ENCODE peak calls at places on chromosome 11, in six cellular contexts. T is Peyer's patch, S is body of pancreas, I is esophagus squamous epithelium, Z is tibial nerve, E is HCT116. H is an unnamed sample.

GRCh38 chr11:63602296-63602695 is 11.9 kb downstream of the PLAAT3 start:
- DNase-seq in T (no peak), S (no peak), I (no peak), Z (no peak), E (no peak), H (no peak)

GRCh38 chr11:9787260-9787659 is 123.4 kb downstream of the SWAP70 start:
- DNase-seq in T (no peak), S (no peak), I (no peak), Z (no peak), E (no peak), H (no peak)

GRCh38 chr11:15248749-15249148 is 134.0 kb downstream of the INSC start:
- DNase-seq in T (no peak), S (no peak), I (no peak), Z (no peak), E (no peak), H (no peak)

GRCh38 chr11:83219095-83219494 is 25.6 kb downstream of the ANKRD42 start:
- DNase-seq in T (no peak), S (no peak), I (no peak), Z (no peak), E (no peak), H (no peak)

GRCh38 chr11:130477646-130478203 is 29.3 kb downstream of the ADAMTS15 start:
- DNase-seq in T (no peak), S (no peak), I (no peak), Z (no peak), E (no peak), H (no peak)

GRCh38 chr11:115739121-115739520 is 234.9 kb upstream of the CADM1 start:
- DNase-seq in T (no peak), S (no peak), I (no peak), Z (no peak), E (no peak), H (no peak)

GRCh38 chr11:112884012-112884767 is 77.0 kb upstream of the NCAM1 start:
- DNase-seq in T (no peak), S (no peak), I (no peak), Z (no peak), E (no peak), H (no peak)

GRCh38 chr11:126790550-126790981 is 210.0 kb downstream of the KIRREL3 start:
- DNase-seq in T (no peak), S (no peak), I (no peak), Z (no peak), E (no peak), H (no peak)

GRCh38 chr11:36186340-36186739 is 102.9 kb downstream of the COMMD9 start:
- DNase-seq in T (no peak), S (no peak), I (no peak), Z (no peak), E (no peak), H (no peak)

GRCh38 chr11:126465573-126466287 is 110.2 kb downstream of the ST3GAL4 start:
- DNase-seq in T (peak; percentile 19), S (no peak), I (no peak), Z (no peak), E (no peak), H (no peak)

GRCh38 chr11:1548221-1549070 is 23.6 kb downstream of the DUSP8 start:
- DNase-seq in T (no peak), S (peak; percentile 86), I (no peak), Z (no peak), E (peak; percentile 62), H (peak; percentile 88)

GRCh38 chr11:75286826-75287465 is 46.4 kb downstream of the TPBGL start:
- DNase-seq in T (no peak), S (no peak), I (no peak), Z (no peak), E (no peak), H (no peak)

GRCh38 chr11:69173326-69173725 is 17.6 kb downstream of the SMIM38 start:
- DNase-seq in T (no peak), S (no peak), I (no peak), Z (no peak), E (no peak), H (no peak)

GRCh38 chr11:134414036-134414731 is 2.1 kb upstream of the B3GAT1 start:
- DNase-seq in T (no peak), S (no peak), I (no peak), Z (no peak), E (no peak), H (no peak)

GRCh38 chr11:9740202-9740881 is 76.5 kb downstream of the SWAP70 start:
- DNase-seq in T (no peak), S (no peak), I (no peak), Z (no peak), E (no peak), H (no peak)

GRCh38 chr11:1652026-1652425 is 22.5 kb downstream of the KRTAP5-5 start:
- DNase-seq in T (no peak), S (no peak), I (no peak), Z (no peak), E (no peak), H (no peak)

GRCh38 chr11:69293819-69294505 is at the start of gene MYEOV:
- DNase-seq in T (peak; percentile 33), S (no peak), I (no peak), Z (no peak), E (peak; percentile 88), H (peak; percentile 67)

GRCh38 chr11:122095950-122096942 is 19.8 kb downstream of the BLID start:
- DNase-seq in T (no peak), S (no peak), I (no peak), Z (no peak), E (no peak), H (no peak)

GRCh38 chr11:134412508-134413333 is 679 bp upstream of the B3GAT1 start:
- DNase-seq in T (no peak), S (no peak), I (no peak), Z (no peak), E (no peak), H (peak; percentile 86)

GRCh38 chr11:128497057-128497957 is 90.1 kb downstream of the ETS1 start:
- DNase-seq in T (no peak), S (peak; percentile 43), I (no peak), Z (no peak), E (peak; percentile 83), H (no peak)

GRCh38 chr11:29343465-29344333 is 673.1 kb downstream of the KCNA4 start:
- DNase-seq in T (no peak), S (peak; percentile 67), I (peak; percentile 0), Z (peak; percentile 15), E (peak; percentile 60), H (peak; percentile 44)

GRCh38 chr11:94577841-94578240 is 10.7 kb downstream of the PIWIL4 start:
- DNase-seq in T (no peak), S (no peak), I (no peak), Z (no peak), E (no peak), H (no peak)
- H3K4me1 ChIP-seq in T (no peaks in the 10 kb centered on the region), S (no peaks in the 10 kb centered on the region), I (no peaks in the 10 kb centered on the region), Z (peaks cover 16% of the 10 kb centered on the region), E (no peaks in the 10 kb centered on the region), H (peaks cover 2% of the 10 kb centered on the region)

GRCh38 chr11:28107331-28107725 is 628 bp downstream of the KIF18A start:
- DNase-seq in T (no peak), S (no peak), I (no peak), Z (no peak), E (no peak), H (no peak)

GRCh38 chr11:28108909-28109308 is 721 bp downstream of the METTL15 start:
- DNase-seq in T (no peak), S (no peak), I (no peak), Z (no peak), E (no peak), H (no peak)

GRCh38 chr11:28107726-28108618 is at the start of the genes KIF18A and METTL15:
- DNase-seq in T (peak; percentile 99), S (peak; percentile 100), I (peak; percentile 97), Z (peak; percentile 100), E (peak; percentile 97), H (peak; percentile 100)

GRCh38 chr11:28110839-28111235 is 2.6 kb downstream of the METTL15 start:
- DNase-seq in T (no peak), S (no peak), I (no peak), Z (no peak), E (no peak), H (no peak)

DNA sequence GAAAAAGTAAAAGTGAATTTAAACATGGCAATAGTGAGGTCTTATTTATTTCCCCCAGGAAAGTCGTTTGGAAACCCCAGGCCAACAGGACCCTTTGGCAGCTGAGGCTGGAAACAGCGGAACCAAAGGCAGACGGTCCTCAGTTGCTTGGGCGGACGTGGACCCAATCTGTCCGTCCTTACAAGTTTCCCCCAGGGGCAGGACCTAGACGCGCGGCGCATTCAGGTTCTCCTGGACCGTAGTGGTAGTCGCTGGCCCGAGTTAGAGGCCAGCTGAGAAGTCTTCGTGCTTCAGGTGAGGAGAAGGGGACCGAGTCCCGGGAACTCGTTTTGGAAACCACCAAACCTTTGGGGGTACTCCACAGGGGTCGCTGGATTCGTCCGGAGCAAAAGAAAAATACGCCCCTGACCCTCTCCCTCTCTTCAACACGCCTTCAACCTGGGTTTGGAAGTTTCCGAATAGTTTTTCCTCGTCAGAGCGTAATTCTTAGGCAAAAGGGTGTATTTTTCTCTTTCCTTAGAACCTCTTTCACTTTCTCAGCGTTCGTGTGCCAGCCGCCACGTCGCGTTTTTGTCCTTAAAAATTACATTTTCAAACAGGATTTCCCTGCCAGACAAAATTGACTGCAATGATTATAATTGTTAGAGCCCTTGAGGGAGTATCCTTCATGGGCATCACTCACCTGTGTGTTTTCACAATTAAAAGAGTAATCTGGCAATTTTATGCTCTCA is 2.1 kb downstream of the METTL15 start:
- DNase-seq in T (peak; percentile 65), S (peak; percentile 73), I (peak; percentile 5), Z (peak; percentile 40), E (peak; percentile 65), H (peak; percentile 82)
- TF ChIP-seq POLR2A in T (no peak), S (peak; percentile 72), I (no peak), Z (no peak), E (no peak), H (no peak)

DNA sequence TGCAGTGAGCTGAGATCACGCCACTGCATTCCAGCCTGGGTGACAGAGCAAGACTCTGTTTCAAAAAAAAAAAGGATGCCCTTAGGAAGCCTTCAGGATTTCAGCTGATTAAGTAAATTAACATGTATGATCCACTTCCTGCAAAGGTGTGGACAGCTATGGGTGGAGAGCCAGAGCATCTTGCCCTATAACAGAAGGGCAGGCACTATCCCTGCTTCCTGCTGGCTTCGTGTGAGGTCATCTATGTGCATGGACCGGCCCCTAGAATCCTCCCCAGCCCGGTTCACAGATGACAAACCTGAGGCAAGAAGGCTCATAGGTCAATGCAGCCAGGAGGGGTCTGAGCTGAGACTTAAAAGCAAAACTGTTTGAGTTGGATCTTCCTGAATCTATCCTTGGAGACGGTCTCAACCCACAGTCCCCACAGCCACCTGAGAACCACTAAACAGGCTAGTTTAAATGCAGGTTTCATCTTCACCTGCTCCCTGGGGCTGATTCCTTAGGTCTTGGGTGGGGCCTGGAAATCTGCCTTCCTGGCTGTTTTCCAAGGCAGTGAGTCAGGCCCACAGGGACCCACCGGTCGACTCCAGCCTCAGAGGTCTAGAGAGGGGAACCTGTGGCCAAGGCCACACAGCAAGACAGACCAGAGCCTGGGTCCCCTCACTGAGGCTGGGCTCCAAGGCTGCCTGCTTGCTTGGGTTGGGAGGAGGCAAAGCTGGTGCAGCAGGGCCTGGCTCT is 55.2 kb upstream of the MPEG1 start:
- DNase-seq in T (no peak), S (no peak), I (no peak), Z (no peak), E (no peak), H (no peak)
- H3K4me1 ChIP-seq in T (no peaks in the 10 kb centered on the region), S (no peaks in the 10 kb centered on the region), I (no peaks in the 10 kb centered on the region), Z (peaks cover 5% of the 10 kb centered on the region), E (peaks cover 8% of the 10 kb centered on the region), H (no peaks in the 10 kb centered on the region)

DNA sequence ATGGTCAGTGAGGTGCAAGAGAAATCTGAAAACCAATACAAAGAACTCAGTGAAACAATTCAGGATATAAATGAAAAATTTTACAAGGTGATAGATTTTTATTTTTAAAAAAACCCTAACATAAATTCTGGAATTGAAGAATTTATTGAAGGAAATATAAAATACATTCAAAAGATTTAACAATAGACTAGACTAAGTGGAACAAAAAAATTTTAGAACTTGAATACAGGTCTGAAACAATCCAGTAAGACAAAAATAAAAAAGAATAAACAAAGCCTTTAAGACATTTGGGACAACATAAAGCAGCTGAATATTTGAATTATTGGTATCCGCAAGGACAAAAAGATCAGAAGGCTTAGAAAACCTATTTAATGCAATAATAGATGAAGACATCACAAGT is 8.7 kb downstream of the SPA17 start:
- DNase-seq in T (no peak), S (no peak), I (no peak), Z (no peak), E (no peak), H (no peak)
- TF ChIP-seq POLR2A in T (no peak), S (no peak), I (no peak), Z (no peak), E (no peak), H (no peak)

H was measured in upper lobe of left lung.